ENCODE peak calls at places on chromosomes 1 and 21, in seven cellular contexts. E is OCI-LY7, Y is lung, W is psoas muscle, T is H9, Z is right atrium auricular region, L is heart left ventricle. S is an unnamed sample. For H3K9me3, the result is how much of the 10 kb centered on the place peaks cover.

GRCh38 chr1:31095298-31095981 is 29.9 kb upstream of the PUM1 start:
- DNase-seq in Z (no peak), L (no peak), Y (no peak), E (no peak), W (no peak), T (no peak), S (no peak)

GRCh38 chr1:198397208-198397808 is 143.2 kb downstream of the ATP6V1G3 start:
- DNase-seq in E (no peak), L (no peak), W (no peak), Z (no peak), Y (no peak), T (no peak), S (no peak)

GRCh38 chr21:23308741-23309140 is 2298.5 kb downstream of the MRPL39 start:
- DNase-seq in E (no peak), T (no peak), Y (no peak), Z (no peak), L (no peak), W (no peak), S (no peak)

GRCh38 chr1:15765495-15766194 is 7.0 kb downstream of the FBLIM1 start:
- DNase-seq in T (no peak), Z (no peak), L (no peak), E (no peak), Y (no peak), W (no peak), S (no peak)

GRCh38 chr1:68231627-68232303 is 558 bp downstream of the WLS start:
- DNase-seq in Y (peak), E (no peak), Z (peak), T (peak), W (peak), L (peak), S (peak)

GRCh38 chr1:183237046-183237445 is 51.0 kb downstream of the LAMC2 start:
- DNase-seq in Z (no peak), W (no peak), E (no peak), Y (no peak), L (no peak), T (no peak), S (no peak)

GRCh38 chr1:214439352-214440119 is 111.9 kb downstream of the PTPN14 start:
- DNase-seq in W (no peak), E (no peak), L (peak), Y (peak), Z (no peak), T (peak), S (no peak)

GRCh38 chr1:65921461-65921860 is 128.8 kb downstream of the PDE4B start:
- DNase-seq in E (no peak), Z (no peak), L (no peak), W (no peak), T (no peak), Y (no peak), S (no peak)

GRCh38 chr1:12475158-12475934 is 142.7 kb downstream of the DHRS3 start:
- DNase-seq in E (no peak), W (no peak), Y (no peak), T (no peak), L (no peak), Z (no peak), S (no peak)

GRCh38 chr1:59242345-59242744 is 54.5 kb upstream of the FGGY start:
- DNase-seq in Y (no peak), E (no peak), T (no peak), Z (no peak), W (no peak), L (no peak), S (no peak)

GRCh38 chr1:41864471-41865040 is 54.2 kb downstream of the HIVEP3 start:
- DNase-seq in T (no peak), E (no peak), W (no peak), L (no peak), Y (no peak), Z (no peak), S (no peak)

GRCh38 chr1:31910933-31911332 is 27.2 kb downstream of the PTP4A2 start:
- DNase-seq in E (no peak), Z (no peak), L (no peak), T (no peak), W (no peak), Y (no peak), S (no peak)

GRCh38 chr1:225883616-225884265 is 1.6 kb upstream of the TMEM63A start:
- DNase-seq in Y (no peak), W (peak), E (no peak), Z (no peak), L (no peak), T (no peak), S (no peak)

GRCh38 chr1:167221126-167221803 is 579 bp downstream of the POU2F1 start:
- DNase-seq in Z (no peak), L (peak), T (peak), E (no peak), Y (peak), W (peak), S (peak)

GRCh38 chr1:100642826-100643225 is 76.7 kb upstream of the VCAM1 start:
- DNase-seq in E (no peak), L (no peak), W (no peak), Y (no peak), Z (no peak), T (no peak), S (no peak)

GRCh38 chr21:41112740-41113692 is 54.9 kb upstream of the BACE2 start:
- DNase-seq in L (no peak), Y (peak), W (no peak), T (peak), E (peak), Z (peak), S (peak)

GRCh38 chr1:204994086-204994862 is 48.7 kb upstream of the CNTN2 start:
- DNase-seq in Y (no peak), W (no peak), Z (no peak), T (no peak), E (no peak), L (no peak), S (no peak)

GRCh38 chr21:44326716-44327602 is 12.2 kb downstream of the CFAP410 start:
- DNase-seq in W (no peak), T (no peak), Y (no peak), E (no peak), Z (no peak), L (no peak), S (no peak)

GRCh38 chr1:209619696-209620483 is 32.3 kb downstream of the LAMB3 start:
- DNase-seq in W (no peak), E (no peak), Z (no peak), Y (no peak), T (no peak), L (no peak), S (no peak)

GRCh38 chr1:36212782-36213181 is 11.5 kb upstream of the THRAP3 start:
- DNase-seq in L (no peak), E (peak), W (no peak), T (no peak), Z (no peak), Y (no peak), S (no peak)

GRCh38 chr1:32920833-32921232 is 19.6 kb upstream of the TMEM54 start:
- DNase-seq in W (peak), Z (peak), Y (no peak), L (peak), E (no peak), T (no peak), S (peak)

GRCh38 chr1:226678701-226679100 is 60.4 kb downstream of the ITPKB start:
- DNase-seq in Z (no peak), W (no peak), T (no peak), L (no peak), E (no peak), Y (no peak), S (no peak)

GRCh38 chr21:17442174-17442573 is 70.7 kb upstream of the CXADR start:
- DNase-seq in Z (no peak), Y (no peak), L (no peak), E (no peak), T (no peak), W (no peak), S (no peak)

GRCh38 chr1:44785027-44785376 is 3.0 kb downstream of the BEST4 start:
- DNase-seq in T (no peak), W (no peak), Y (no peak), L (peak), Z (no peak), E (no peak), S (no peak)

GRCh38 chr1:59833991-59834390 is 19.2 kb downstream of the HOOK1 start:
- DNase-seq in L (no peak), W (no peak), E (no peak), T (no peak), Z (no peak), Y (no peak), S (no peak)

GRCh38 chr1:50176563-50176885 is 67.8 kb downstream of the ELAVL4 start:
- DNase-seq in L (no peak), W (no peak), Z (no peak), Y (no peak), T (no peak), E (no peak), S (no peak)

GRCh38 chr1:50929376-50929958 is 30.6 kb downstream of the FAF1 start:
- DNase-seq in T (no peak), Z (no peak), W (no peak), Y (no peak), E (peak), L (no peak), S (no peak)

GRCh38 chr1:8856689-8857412 is 21.6 kb downstream of the ENO1 start:
- DNase-seq in L (no peak), T (no peak), W (no peak), Y (no peak), Z (no peak), E (no peak), S (no peak)

GRCh38 chr1:45802343-45803298 is 791 bp upstream of the MAST2 start:
- DNase-seq in L (peak), Z (peak), W (peak), E (peak), T (peak), Y (peak), S (peak)

GRCh38 chr1:1082239-1083180 is 8.4 kb upstream of the RNF223 start:
- DNase-seq in Y (no peak), T (no peak), Z (no peak), E (no peak), L (no peak), W (peak), S (peak)

GRCh38 chr1:25145775-25146381 is 86.4 kb downstream of the SYF2 start:
- DNase-seq in E (peak), L (no peak), Y (no peak), W (no peak), T (no peak), Z (no peak), S (no peak)

GRCh38 chr1:30307182-30307581 is 416.2 kb downstream of the MATN1 start:
- DNase-seq in W (no peak), Z (no peak), L (no peak), E (no peak), Y (no peak), T (no peak), S (no peak)

GRCh38 chr1:209989525-209989924 is 51.5 kb downstream of the SYT14 start:
- DNase-seq in L (no peak), T (no peak), W (no peak), E (peak), Z (no peak), Y (no peak), S (no peak)

GRCh38 chr21:41817228-41817627 is 50.4 kb upstream of the RIPK4 start:
- DNase-seq in Y (peak), W (no peak), E (peak), Z (no peak), T (peak), L (no peak), S (no peak)

GRCh38 chr1:184368354-184368753 is 18.5 kb upstream of the C1orf21 start:
- DNase-seq in E (no peak), Y (no peak), T (no peak), W (no peak), L (no peak), Z (no peak), S (no peak)

GRCh38 chr1:168291222-168291824 is 10.6 kb downstream of the TBX19 start:
- DNase-seq in Y (no peak), E (no peak), Z (no peak), L (no peak), T (no peak), W (no peak), S (no peak)

GRCh38 chr1:155648207-155649147 is 38.5 kb downstream of the MSTO1 start:
- DNase-seq in Y (peak), T (peak), E (peak), W (no peak), L (no peak), Z (no peak), S (peak)

GRCh38 chr1:165143437-165144065 is 213.0 kb downstream of the LMX1A start:
- DNase-seq in Y (no peak), L (no peak), E (peak), T (peak), Z (no peak), W (peak), S (no peak)

GRCh38 chr21:36260030-36260787 is 59.8 kb upstream of the MORC3 start:
- DNase-seq in E (peak), T (no peak), Z (no peak), L (no peak), Y (peak), W (no peak), S (no peak)

GRCh38 chr1:91830242-91831131 is 55.5 kb downstream of the TGFBR3 start:
- DNase-seq in W (peak), L (peak), T (no peak), Z (peak), Y (peak), E (no peak), S (peak)

GRCh38 chr1:91831132-91831930 is 54.6 kb downstream of the TGFBR3 start:
- DNase-seq in E (no peak), T (no peak), L (no peak), W (no peak), Z (no peak), Y (no peak), S (no peak)

GRCh38 chr1:91828583-91829281 is 57.2 kb downstream of the TGFBR3 start:
- DNase-seq in E (no peak), T (no peak), Y (no peak), W (no peak), Z (no peak), L (no peak), S (no peak)

GRCh38 chr1:91828007-91828321 is 58.0 kb downstream of the TGFBR3 start:
- DNase-seq in L (no peak), Y (no peak), T (no peak), Z (no peak), E (no peak), W (no peak), S (no peak)

GRCh38 chr1:91829293-91830153 is 56.4 kb downstream of the TGFBR3 start:
- DNase-seq in L (no peak), Y (no peak), Z (no peak), T (no peak), W (no peak), E (no peak), S (no peak)
- TF ChIP-seq CTCF in L (no peak), Y (no peak), Z (no peak), T (no peak), W (no peak), E (no peak), S (no peak)

GRCh38 chr1:55309786-55310516 is 94.8 kb upstream of the USP24 start:
- DNase-seq in E (no peak), T (no peak), Y (no peak), Z (no peak), W (no peak), L (no peak), S (no peak)
- H3K27ac ChIP-seq in E (no peak), T (no peak), Y (no peak), Z (no peak), W (no peak), L (no peak), S (no peak)

DNA sequence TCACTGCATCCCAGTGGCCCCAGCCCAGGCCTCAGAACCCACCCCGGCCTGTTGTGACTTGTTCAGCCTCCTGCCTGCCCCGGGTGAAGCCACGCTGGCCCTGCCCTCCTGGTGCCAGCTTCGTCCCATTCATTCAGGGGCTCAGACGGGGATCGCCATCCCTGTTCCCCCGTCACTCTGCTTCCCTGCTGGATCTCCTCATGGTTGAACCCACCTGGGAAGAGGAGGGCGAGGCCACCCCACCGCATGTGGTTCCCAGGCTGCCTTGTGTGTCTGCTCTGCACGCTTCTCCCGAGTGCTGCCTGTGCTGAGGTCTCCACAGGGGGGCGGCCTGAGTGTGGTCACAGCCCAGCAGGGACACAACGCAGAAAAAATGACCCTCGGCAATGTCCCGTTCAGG is 108.2 kb upstream of the ACTRT2 start:
- DNase-seq in Z (no peak), W (no peak), L (no peak), Y (no peak), E (no peak), T (no peak), S (no peak)
- H3K9me3 ChIP-seq in Z (under half), W (under half), L (under half), Y (under half), E (under half), T (half or more), S (under half)

DNA sequence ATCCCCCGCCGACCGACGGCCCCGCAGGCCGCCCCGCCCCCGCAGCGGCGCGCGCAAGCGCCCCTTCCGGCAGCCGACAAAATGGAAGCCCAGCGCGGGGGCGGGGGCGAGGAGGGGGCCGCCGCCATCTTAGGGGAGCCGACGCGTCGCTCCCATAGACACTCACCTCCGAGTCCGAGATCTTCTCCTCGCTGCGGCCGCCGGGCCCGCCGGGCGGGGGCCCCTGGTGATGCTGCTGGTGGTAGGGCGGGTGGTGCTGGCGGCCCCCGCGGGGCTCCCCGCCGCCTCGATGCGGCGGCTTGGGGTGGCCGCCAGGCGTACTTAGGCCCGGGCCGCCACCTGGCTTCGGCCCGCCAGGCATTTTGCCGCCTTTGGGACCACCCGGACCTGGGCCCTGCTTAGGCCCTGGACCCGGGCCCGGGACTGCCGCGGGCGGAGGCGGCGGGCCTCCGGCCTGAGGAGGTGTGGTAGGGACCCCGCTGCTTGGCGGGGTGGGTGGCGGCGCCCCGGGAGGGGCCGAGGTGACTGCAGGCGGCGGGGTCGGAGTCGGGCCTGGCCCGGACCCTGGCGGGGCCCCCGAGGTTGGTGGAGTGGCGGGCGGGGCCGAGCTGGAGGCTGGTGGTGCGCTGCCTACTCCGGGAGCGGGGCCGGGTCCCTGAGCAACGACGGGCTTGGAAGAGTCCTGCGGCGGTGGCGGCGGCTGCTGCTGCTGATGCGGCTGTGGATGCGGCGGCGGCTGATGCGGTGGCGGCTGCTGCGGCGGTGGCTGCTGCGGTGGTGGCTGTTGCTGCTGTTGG is 691 bp downstream of the SFPQ start:
- DNase-seq in Y (peak), Z (peak), L (peak), E (peak), T (peak), W (peak), S (peak)
- TF ChIP-seq CTCF in Y (no peak), Z (peak), L (peak), E (peak), T (peak), W (peak), S (no peak)

GRCh38 chr1:172449585-172450523 is 6.0 kb upstream of the PIGC start:
- DNase-seq in Z (peak), W (peak), L (peak), T (peak), Y (peak), E (peak), S (peak)
- H3K27ac ChIP-seq in Z (no peak), W (no peak), L (peak), T (no peak), Y (no peak), E (no peak), S (no peak)

S was measured in heart right ventricle.